ENCODE peak calls at places on chromosomes 7 and 10, in four cellular contexts. B is kidney, D is BJ, I is DMS 273 treated with DMSO at 0.1 percent for 48 hours. C is an unnamed sample.

GRCh38 chr10:119209050-119209735 is 1.8 kb downstream of the GRK5 start:
- DNase-seq in B (peak), D (no peak), I (no peak), C (peak)

GRCh38 chr10:14476641-14477407 is 146.1 kb upstream of the FRMD4A start:
- DNase-seq in B (no peak), D (peak), I (no peak), C (no peak)

GRCh38 chr10:44864042-44864436 is 47.1 kb upstream of the TMEM72 start:
- DNase-seq in B (no peak), D (no peak), I (peak), C (no peak)

GRCh38 chr10:20858292-20859124 is 38.6 kb downstream of the NEBL start:
- DNase-seq in I (peak), B (no peak), D (no peak), C (no peak)

GRCh38 chr10:22002531-22003110 is 909 bp downstream of the DNAJC1 start:
- DNase-seq in D (no peak), I (no peak), B (no peak), C (no peak)

GRCh38 chr10:11875499-11876281 is 52.5 kb downstream of the PROSER2 start:
- DNase-seq in D (peak), B (peak), I (no peak), C (no peak)

GRCh38 chr10:102611514-102612095 is 32.7 kb upstream of the TRIM8 start:
- DNase-seq in B (no peak), D (no peak), I (no peak), C (no peak)

GRCh38 chr7:47336178-47337020 is 245.5 kb downstream of the TNS3 start:
- DNase-seq in D (no peak), B (no peak), I (peak), C (no peak)

GRCh38 chr10:124688889-124689670 is 55.1 kb downstream of the FAM53B start:
- DNase-seq in B (no peak), D (no peak), I (no peak), C (no peak)

GRCh38 chr7:77799078-77799964 is 748 bp downstream of the PHTF2 start:
- DNase-seq in B (peak), D (no peak), I (no peak), C (peak)

GRCh38 chr10:61939575-61940301 is 38.2 kb downstream of the ARID5B start:
- DNase-seq in B (no peak), I (no peak), D (peak), C (no peak)

GRCh38 chr10:22702348-22702747 is 12.0 kb downstream of the PIP4K2A start:
- DNase-seq in B (no peak), D (no peak), I (no peak), C (no peak)

GRCh38 chr10:133294189-133294588 is 14.5 kb downstream of the TUBGCP2 start:
- DNase-seq in D (no peak), I (no peak), B (no peak), C (no peak)

GRCh38 chr7:2399848-2400587 is 3.4 kb upstream of the CHST12 start:
- DNase-seq in B (peak), D (peak), I (no peak), C (peak)

GRCh38 chr7:29866490-29866930 is 60.2 kb downstream of the WIPF3 start:
- DNase-seq in D (no peak), B (no peak), I (no peak), C (no peak)

GRCh38 chr10:106251573-106251972 is 912.9 kb downstream of the SORCS1 start:
- DNase-seq in B (no peak), I (no peak), D (no peak), C (no peak)

GRCh38 chr7:134737561-134738353 is 41.7 kb upstream of the CALD1 start:
- DNase-seq in D (peak), B (no peak), I (no peak), C (no peak)

GRCh38 chr7:21261627-21262564 is 166.0 kb upstream of the SP4 start:
- DNase-seq in D (no peak), B (no peak), I (no peak), C (peak)

GRCh38 chr10:22911889-22912762 is 15.7 kb upstream of the ARMC3 start:
- DNase-seq in D (no peak), B (no peak), I (no peak), C (peak)

C was measured in NCI-H446.